ENCODE peak calls at places on chromosomes 13 and 19, in ten cellular contexts. X is heart left ventricle, Y is cardiac muscle cell, E is left ventricle myocardium inferior, R is psoas muscle, I is uterus, S is AG04450, V is heart right ventricle, T is body of pancreas, M is tibial artery. A is an unnamed sample. For H3K9me3, the result is how much of the 10 kb centered on the place peaks cover.

GRCh38 chr13:51849145-51850101 is 4.4 kb upstream of the TMEM272 start:
- DNase-seq in X (no peak), Y (peak), E (peak), R (no peak), I (no peak), S (no peak), V (no peak), T (peak), M (no peak), A (no peak)

GRCh38 chr19:2385053-2385721 is 25.1 kb downstream of the TMPRSS9 start:
- DNase-seq in X (no peak), Y (peak), E (no peak), R (peak), I (no peak), S (peak), V (no peak), T (peak), M (no peak), A (no peak)

GRCh38 chr13:109818891-109819290 is 32.5 kb upstream of the IRS2 start:
- DNase-seq in X (no peak), Y (peak), E (no peak), R (no peak), I (no peak), S (no peak), V (no peak), T (no peak), M (no peak), A (no peak)

GRCh38 chr19:54481326-54481930 is 8.3 kb upstream of the CDC42EP5 start:
- DNase-seq in X (peak), Y (peak), E (no peak), R (no peak), I (no peak), S (no peak), V (no peak), T (peak), M (no peak), A (no peak)

GRCh38 chr19:38848299-38849146 is 1.3 kb downstream of the HNRNPL start:
- DNase-seq in X (no peak), Y (no peak), E (no peak), R (no peak), I (no peak), S (no peak), V (no peak), T (no peak), M (no peak), A (no peak)

GRCh38 chr13:60509601-60510386 is 112.8 kb downstream of the TDRD3 start:
- DNase-seq in X (no peak), Y (peak), E (no peak), R (no peak), I (no peak), S (no peak), V (no peak), T (no peak), M (no peak), A (no peak)

GRCh38 chr13:43783820-43784219 is 3.0 kb downstream of the ENOX1 start:
- DNase-seq in X (no peak), Y (peak), E (no peak), R (no peak), I (no peak), S (no peak), V (no peak), T (no peak), M (no peak), A (no peak)

GRCh38 chr19:41912899-41913475 is 15.3 kb downstream of the ERFL start:
- DNase-seq in X (no peak), Y (no peak), E (no peak), R (no peak), I (no peak), S (no peak), V (no peak), T (no peak), M (no peak), A (no peak)

GRCh38 chr13:79662882-79663281 is 181.9 kb downstream of the NDFIP2 start:
- DNase-seq in X (no peak), Y (peak), E (peak), R (no peak), I (no peak), S (no peak), V (peak), T (peak), M (no peak), A (no peak)

GRCh38 chr19:19866599-19867248 is 1.0 kb downstream of the ZNF253 start:
- DNase-seq in X (no peak), Y (peak), E (no peak), R (no peak), I (no peak), S (no peak), V (no peak), T (peak), M (peak), A (peak)

GRCh38 chr19:10891360-10892108 is 20.2 kb downstream of the CARM1 start:
- DNase-seq in X (peak), Y (peak), E (peak), R (no peak), I (no peak), S (no peak), V (peak), T (peak), M (no peak), A (no peak)

GRCh38 chr19:41324921-41325639 is 15.1 kb downstream of the CCDC97 start:
- DNase-seq in X (peak), Y (peak), E (peak), R (peak), I (peak), S (no peak), V (peak), T (peak), M (peak), A (no peak)

GRCh38 chr13:30666113-30666512 is 48.4 kb downstream of the USPL1 start:
- DNase-seq in X (no peak), Y (no peak), E (no peak), R (no peak), I (no peak), S (no peak), V (no peak), T (no peak), M (no peak), A (no peak)

GRCh38 chr19:1171755-1172352 is 2.2 kb downstream of the SBNO2 start:
- DNase-seq in X (no peak), Y (no peak), E (no peak), R (no peak), I (no peak), S (no peak), V (no peak), T (peak), M (no peak), A (no peak)

GRCh38 chr13:97004096-97004876 is 10.0 kb upstream of the OXGR1 start:
- DNase-seq in X (no peak), Y (peak), E (no peak), R (no peak), I (no peak), S (peak), V (no peak), T (no peak), M (no peak), A (no peak)

GRCh38 chr13:84574851-84575250 is 692.6 kb upstream of the SLITRK1 start:
- DNase-seq in X (no peak), Y (peak), E (no peak), R (no peak), I (no peak), S (no peak), V (no peak), T (no peak), M (no peak), A (no peak)

GRCh38 chr13:96696501-96696900 is 297.8 kb downstream of the OXGR1 start:
- DNase-seq in X (no peak), Y (no peak), E (no peak), R (no peak), I (no peak), S (no peak), V (no peak), T (no peak), M (no peak), A (no peak)

GRCh38 chr13:109481046-109481445 is 305.3 kb downstream of the IRS2 start:
- DNase-seq in X (no peak), Y (peak), E (no peak), R (no peak), I (no peak), S (no peak), V (no peak), T (no peak), M (no peak), A (no peak)

GRCh38 chr19:33241530-33242101 is 16.0 kb upstream of the SLC7A10 start:
- DNase-seq in X (no peak), Y (no peak), E (no peak), R (no peak), I (peak), S (no peak), V (no peak), T (peak), M (no peak), A (no peak)

GRCh38 chr19:12885749-12886706 is 973 bp downstream of the KLF1 start:
- DNase-seq in X (no peak), Y (no peak), E (no peak), R (no peak), I (no peak), S (no peak), V (no peak), T (no peak), M (no peak), A (no peak)

GRCh38 chr13:111904701-111905608 is 162.0 kb upstream of the SOX1 start:
- DNase-seq in X (peak), Y (no peak), E (no peak), R (no peak), I (no peak), S (no peak), V (no peak), T (no peak), M (no peak), A (no peak)

GRCh38 chr19:41575998-41576397 is at the start of gene CEACAM21:
- DNase-seq in X (peak), Y (no peak), E (peak), R (peak), I (peak), S (no peak), V (peak), T (peak), M (peak), A (peak)

GRCh38 chr13:21000647-21001046 is 60.7 kb downstream of the LATS2 start:
- DNase-seq in X (no peak), Y (no peak), E (no peak), R (no peak), I (no peak), S (no peak), V (no peak), T (no peak), M (no peak), A (no peak)

GRCh38 chr19:42420055-42420544 is 7.1 kb downstream of the LIPE start:
- DNase-seq in X (no peak), Y (peak), E (no peak), R (no peak), I (no peak), S (no peak), V (peak), T (peak), M (no peak), A (no peak)

GRCh38 chr13:52356327-52356726 is 49.6 kb downstream of the THSD1 start:
- DNase-seq in X (no peak), Y (peak), E (no peak), R (no peak), I (no peak), S (no peak), V (no peak), T (no peak), M (no peak), A (no peak)

GRCh38 chr19:18090545-18091216 is 3.9 kb upstream of the IL12RB1 start:
- DNase-seq in X (no peak), Y (peak), E (no peak), R (no peak), I (no peak), S (no peak), V (no peak), T (no peak), M (no peak), A (no peak)

GRCh38 chr13:26425439-26426358 is 131.8 kb upstream of the WASF3 start:
- DNase-seq in X (no peak), Y (no peak), E (no peak), R (no peak), I (peak), S (peak), V (no peak), T (peak), M (no peak), A (peak)

GRCh38 chr19:30029721-30030510 is 87.9 kb downstream of the URI1 start:
- DNase-seq in X (no peak), Y (no peak), E (no peak), R (no peak), I (no peak), S (no peak), V (no peak), T (no peak), M (no peak), A (no peak)

GRCh38 chr13:110942248-110942981 is 27.5 kb upstream of the ANKRD10 start:
- DNase-seq in X (no peak), Y (no peak), E (no peak), R (no peak), I (no peak), S (no peak), V (no peak), T (no peak), M (no peak), A (no peak)

GRCh38 chr19:49408816-49409440 is 14.3 kb downstream of the PTH2 start:
- DNase-seq in X (no peak), Y (no peak), E (no peak), R (no peak), I (no peak), S (no peak), V (no peak), T (no peak), M (no peak), A (no peak)

GRCh38 chr19:19261350-19262189 is 11.5 kb downstream of the TM6SF2 start:
- DNase-seq in X (no peak), Y (no peak), E (no peak), R (no peak), I (no peak), S (no peak), V (no peak), T (no peak), M (no peak), A (no peak)

GRCh38 chr19:19297759-19298158 is 22.6 kb downstream of the SUGP1 start:
- DNase-seq in X (no peak), Y (no peak), E (no peak), R (no peak), I (no peak), S (no peak), V (no peak), T (no peak), M (no peak), A (no peak)

GRCh38 chr13:32001769-32002168 is 29.8 kb upstream of the FRY start:
- DNase-seq in X (no peak), Y (no peak), E (no peak), R (no peak), I (no peak), S (no peak), V (no peak), T (no peak), M (no peak), A (no peak)

GRCh38 chr19:7292950-7293794 is 1.0 kb downstream of the INSR start:
- DNase-seq in X (peak), Y (peak), E (peak), R (peak), I (peak), S (no peak), V (peak), T (peak), M (peak), A (peak)

GRCh38 chr19:48624067-48624594 is 4.8 kb downstream of the SPHK2 start:
- DNase-seq in X (peak), Y (peak), E (peak), R (peak), I (peak), S (peak), V (peak), T (peak), M (peak), A (peak)

GRCh38 chr19:489418-490196 is 6.7 kb upstream of the MADCAM1 start:
- DNase-seq in X (no peak), Y (peak), E (no peak), R (peak), I (no peak), S (no peak), V (no peak), T (no peak), M (no peak), A (no peak)

GRCh38 chr13:50664961-50665360 is 178.5 kb downstream of the DLEU7 start:
- DNase-seq in X (no peak), Y (no peak), E (no peak), R (no peak), I (no peak), S (no peak), V (no peak), T (no peak), M (no peak), A (no peak)
- H3K9me3 ChIP-seq in X (under half), Y (under half), E (under half), R (under half), I (under half), S (under half), V (under half), T (under half), M (under half), A (under half)

DNA sequence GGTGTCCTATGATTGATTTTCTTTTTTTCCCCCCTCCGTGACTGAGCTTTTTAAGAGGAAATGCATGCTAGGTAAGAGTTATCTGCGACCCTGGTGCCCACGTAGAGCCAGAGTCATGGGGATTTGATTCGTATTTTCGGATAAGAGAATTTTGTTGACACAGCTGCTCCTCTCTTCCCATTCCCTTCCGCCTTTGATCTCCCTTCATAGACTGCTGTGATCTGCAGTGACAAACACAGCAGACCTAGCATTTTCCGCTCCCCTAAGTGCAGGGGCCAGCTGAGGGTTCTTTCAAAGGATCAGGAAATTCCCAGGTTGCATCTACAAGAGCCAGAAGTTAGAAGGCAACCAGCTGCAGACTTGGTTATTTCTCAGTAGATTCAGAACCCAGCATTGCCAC is 70.5 kb downstream of the ZNF568 start:
- DNase-seq in X (no peak), Y (no peak), E (no peak), R (no peak), I (no peak), S (no peak), V (no peak), T (no peak), M (no peak), A (no peak)
- H3K9me3 ChIP-seq in X (under half), Y (under half), E (under half), R (under half), I (under half), S (under half), V (under half), T (under half), M (under half), A (under half)

GRCh38 chr13:90105881-90106496 is 1241.5 kb upstream of the MIR17HG start:
- DNase-seq in X (no peak), Y (peak), E (no peak), R (no peak), I (no peak), S (no peak), V (no peak), T (no peak), M (no peak), A (no peak)

GRCh38 chr13:90099847-90100246 is 1247.6 kb upstream of the MIR17HG start:
- DNase-seq in X (no peak), Y (no peak), E (no peak), R (no peak), I (no peak), S (no peak), V (no peak), T (no peak), M (no peak), A (no peak)

GRCh38 chr13:90105276-90105675 is 1242.2 kb upstream of the MIR17HG start:
- DNase-seq in X (no peak), Y (peak), E (no peak), R (no peak), I (no peak), S (no peak), V (no peak), T (no peak), M (no peak), A (no peak)

GRCh38 chr13:90104764-90105163 is 1242.7 kb upstream of the MIR17HG start:
- DNase-seq in X (no peak), Y (no peak), E (no peak), R (no peak), I (no peak), S (no peak), V (no peak), T (no peak), M (no peak), A (no peak)

DNA sequence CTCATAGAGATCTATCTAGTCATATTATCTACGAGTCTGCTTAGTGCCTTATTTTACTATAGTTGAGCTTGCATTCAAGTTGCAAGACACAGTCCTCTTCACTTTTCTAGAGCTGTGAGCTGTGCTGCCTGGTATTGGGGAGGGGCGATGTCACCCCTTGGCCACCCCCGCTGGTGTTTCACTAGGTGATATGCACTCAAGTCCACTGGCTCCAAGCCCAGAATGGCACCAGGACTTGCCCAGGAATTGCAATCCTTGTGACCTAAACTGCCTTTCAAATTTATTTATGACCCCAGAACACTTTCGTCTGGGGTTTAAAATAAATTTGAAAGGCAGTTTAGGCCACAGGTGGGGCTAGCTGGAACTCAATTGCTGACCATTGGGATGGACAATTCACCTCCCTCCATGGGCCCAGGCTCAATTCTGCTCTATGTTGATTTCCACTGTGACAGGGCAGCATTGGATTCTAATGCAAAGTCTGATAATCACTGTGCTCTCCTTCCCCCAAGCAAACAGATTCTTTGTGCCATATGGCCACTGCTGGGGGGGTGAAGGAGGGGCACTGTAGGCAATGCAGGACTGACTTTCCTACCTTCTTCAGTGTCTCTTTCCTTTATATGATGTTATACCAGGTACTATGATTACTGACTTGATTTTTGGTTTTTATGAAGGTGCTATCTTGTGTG is 1244.2 kb upstream of the MIR17HG start:
- DNase-seq in X (no peak), Y (no peak), E (no peak), R (no peak), I (no peak), S (no peak), V (no peak), T (no peak), M (no peak), A (no peak)
- H3K9me3 ChIP-seq in X (under half), Y (under half), E (under half), R (under half), I (under half), S (under half), V (under half), T (under half), M (under half), A (under half)

GRCh38 chr19:8827277-8827676 is 4.8 kb downstream of the ZNF558 start:
- DNase-seq in X (no peak), Y (peak), E (no peak), R (no peak), I (no peak), S (no peak), V (no peak), T (no peak), M (no peak), A (no peak)
- H3K9me3 ChIP-seq in X (under half), Y (under half), E (under half), R (under half), I (under half), S (under half), V (under half), T (under half), M (under half), A (under half)

DNA sequence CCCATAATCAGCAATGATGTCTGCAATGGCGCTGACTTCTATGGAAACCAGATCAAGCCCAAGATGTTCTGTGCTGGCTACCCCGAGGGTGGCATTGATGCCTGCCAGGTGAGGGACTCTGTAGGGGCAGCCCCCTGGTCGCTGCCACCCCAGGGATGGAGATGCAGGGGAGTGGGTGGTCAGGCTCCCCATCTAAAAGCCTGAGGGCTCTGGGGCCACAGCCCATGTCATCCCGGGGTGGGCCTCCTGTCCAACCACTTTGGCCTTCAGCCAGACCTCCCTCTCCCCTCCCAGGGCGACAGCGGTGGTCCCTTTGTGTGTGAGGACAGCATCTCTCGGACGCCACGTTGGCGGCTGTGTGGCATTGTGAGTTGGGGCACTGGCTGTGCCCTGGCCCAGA is 24.1 kb downstream of the HPN start:
- DNase-seq in X (no peak), Y (no peak), E (no peak), R (no peak), I (no peak), S (no peak), V (no peak), T (no peak), M (no peak), A (no peak)
- H3K9me3 ChIP-seq in X (under half), Y (under half), E (under half), R (under half), I (under half), S (under half), V (under half), T (under half), M (under half), A (under half)

DNA sequence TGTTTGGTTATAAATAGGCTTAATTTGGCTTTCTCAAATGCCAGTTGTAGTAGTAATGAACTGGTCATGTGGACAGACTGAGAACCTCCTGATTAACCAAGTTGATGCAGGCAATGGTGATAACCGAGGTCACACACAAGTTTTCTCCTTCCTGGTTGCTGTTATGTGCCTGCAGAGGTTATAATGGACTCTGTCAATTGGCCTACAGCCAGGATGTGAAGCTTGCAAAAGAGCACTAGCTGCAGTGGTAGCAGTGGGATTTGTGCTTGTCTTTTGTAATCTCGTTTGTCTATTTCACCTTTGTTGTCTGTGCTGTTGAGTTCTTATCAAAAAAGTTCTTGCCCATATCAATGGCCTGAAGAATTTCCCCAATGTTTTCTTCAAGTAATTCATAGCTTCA is 20.6 kb downstream of the OR10H3 start:
- DNase-seq in X (no peak), Y (no peak), E (no peak), R (no peak), I (no peak), S (no peak), V (no peak), T (no peak), M (no peak), A (no peak)
- H3K9me3 ChIP-seq in X (under half), Y (under half), E (under half), R (under half), I (under half), S (under half), V (under half), T (under half), M (under half), A (under half)